ENCODE peak calls at places on chromosomes 13 and 19, in six cellular contexts. A is A549, V is endothelial cell of umbilical vein, J is GM12878, I is HepG2, M is K562. O is an unnamed sample.

GRCh38 chr19:58154679-58155648 is 4.4 kb upstream of the ZNF329 start:
- DNase-seq in A (peak; percentile 66), V (peak; percentile 93), J (peak; percentile 25), I (peak; percentile 88), M (peak; percentile 88), O (peak; percentile 90)

GRCh38 chr19:28312269-28312668 is 900.7 kb downstream of the UQCRFS1 start:
- DNase-seq in A (no peak), V (no peak), J (no peak), I (no peak), M (no peak), O (no peak)

GRCh38 chr13:45007823-45008222 is 18.5 kb downstream of the GPALPP1 start:
- DNase-seq in A (no peak), V (no peak), J (no peak), I (no peak), M (no peak), O (no peak)

GRCh38 chr13:99151516-99151915 is 49.1 kb upstream of the UBAC2 start:
- DNase-seq in A (peak; percentile 50), V (no peak), J (no peak), I (no peak), M (peak; percentile 82), O (peak; percentile 53)

GRCh38 chr13:101703838-101704237 is 251.4 kb downstream of the ITGBL1 start:
- DNase-seq in A (no peak), V (no peak), J (no peak), I (no peak), M (no peak), O (no peak)

GRCh38 chr19:49409441-49410029 is 13.7 kb downstream of the PTH2 start:
- DNase-seq in A (no peak), V (no peak), J (peak; percentile 30), I (no peak), M (peak; percentile 57), O (peak; percentile 75)

GRCh38 chr19:49097453-49098288 is 12.4 kb downstream of the SNRNP70 start:
- DNase-seq in A (peak; percentile 89), V (peak; percentile 74), J (no peak), I (peak; percentile 55), M (peak; percentile 86), O (peak; percentile 81)

GRCh38 chr19:2756477-2756876 is 16.7 kb upstream of the SLC39A3 start:
- DNase-seq in A (no peak), V (no peak), J (no peak), I (no peak), M (no peak), O (no peak)

GRCh38 chr19:8532170-8532569 is 18.2 kb upstream of the ZNF414 start:
- DNase-seq in A (no peak), V (no peak), J (no peak), I (peak; percentile 43), M (no peak), O (no peak)

GRCh38 chr13:25095862-25096453 is at the start of gene PABPC3:
- DNase-seq in A (no peak), V (no peak), J (no peak), I (no peak), M (no peak), O (peak; percentile 37)

GRCh38 chr19:52034051-52034728 is 6.0 kb upstream of the ZNF614 start:
- DNase-seq in A (no peak), V (no peak), J (no peak), I (no peak), M (no peak), O (no peak)

GRCh38 chr19:41095703-41096102 is 7.5 kb downstream of the CYP2A13 start:
- DNase-seq in A (no peak), V (no peak), J (no peak), I (no peak), M (peak; percentile 23), O (no peak)

GRCh38 chr19:19826875-19827274 is 5.3 kb upstream of the ZNF506 start:
- DNase-seq in A (no peak), V (no peak), J (no peak), I (no peak), M (no peak), O (no peak)

GRCh38 chr19:13610042-13610691 is 103.9 kb upstream of the CACNA1A start:
- DNase-seq in A (no peak), V (no peak), J (no peak), I (no peak), M (peak; percentile 7), O (no peak)

GRCh38 chr13:76703621-76704020 is 182.6 kb downstream of the KCTD12 start:
- DNase-seq in A (no peak), V (peak; percentile 51), J (no peak), I (no peak), M (no peak), O (no peak)

GRCh38 chr13:51681037-51681678 is 96.9 kb downstream of the WDFY2 start:
- DNase-seq in A (no peak), V (no peak), J (no peak), I (no peak), M (no peak), O (peak; percentile 22)

GRCh38 chr19:50723069-50723468 is at the start of gene CLEC11A:
- DNase-seq in A (no peak), V (no peak), J (no peak), I (no peak), M (peak; percentile 50), O (peak; percentile 95)

GRCh38 chr19:35011737-35012682 is 11.9 kb downstream of the GRAMD1A start:
- DNase-seq in A (no peak), V (no peak), J (no peak), I (no peak), M (no peak), O (no peak)

GRCh38 chr19:35013047-35013819 is 13.1 kb downstream of the GRAMD1A start:
- DNase-seq in A (peak; percentile 86), V (peak; percentile 75), J (no peak), I (peak; percentile 48), M (peak; percentile 65), O (peak; percentile 51)

GRCh38 chr19:35011091-35011689 is 11.1 kb downstream of the GRAMD1A start:
- DNase-seq in A (no peak), V (no peak), J (no peak), I (no peak), M (no peak), O (no peak)

GRCh38 chr19:35015576-35016351 is 14.5 kb upstream of the SCN1B start:
- DNase-seq in A (no peak), V (no peak), J (no peak), I (no peak), M (no peak), O (no peak)

GRCh38 chr19:35013820-35014754 is 14.0 kb downstream of the GRAMD1A start:
- DNase-seq in A (no peak), V (no peak), J (no peak), I (no peak), M (no peak), O (peak; percentile 71)
- TF ChIP-seq MAX in A (no peak), V (no peak), J (no peak), I (no peak), M (no peak), O (peak; percentile 83)

DNA sequence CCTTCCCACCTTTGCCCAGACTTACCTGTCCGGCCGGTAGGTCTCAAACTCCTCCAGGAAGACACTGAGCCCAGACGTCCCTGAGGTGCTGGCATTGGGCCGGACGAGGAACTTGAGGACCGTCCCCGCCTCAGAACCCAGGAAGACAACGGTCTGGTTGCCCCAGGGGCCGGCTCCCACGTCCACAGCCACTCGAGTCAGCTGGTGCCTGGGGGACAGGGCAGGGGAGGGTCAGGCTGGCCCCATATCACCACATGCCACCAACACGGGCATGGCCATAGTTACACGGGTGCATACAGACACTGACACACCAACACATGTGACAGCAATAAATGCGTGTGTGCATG is 8.4 kb upstream of the LRG1 start:
- DNase-seq in A (no peak), V (no peak), J (no peak), I (no peak), M (no peak), O (no peak)
- TF ChIP-seq MYC in A (no peak), V (no peak), J (no peak), I (no peak), M (no peak), O (no peak)

GRCh38 chr13:19961924-19962323 is 3.4 kb downstream of the ZMYM2 start:
- DNase-seq in A (no peak), V (no peak), J (no peak), I (no peak), M (no peak), O (no peak)
- H3K4me3 ChIP-seq in A (no peak overlapping the region), V (peak overlapping the region; percentile 39), J (peak overlapping the region; percentile 54), I (no peak overlapping the region), M (no peak overlapping the region), O (no peak overlapping the region)

GRCh38 chr13:30033681-30034447 is 183.4 kb upstream of the UBL3 start:
- DNase-seq in A (no peak), V (no peak), J (no peak), I (no peak), M (no peak), O (peak; percentile 58)
- TF ChIP-seq MAX in A (no peak), V (no peak), J (no peak), I (no peak), M (no peak), O (peak; percentile 1)